ENCODE peak calls at places on chromosomes 7 and 10, in four cellular contexts. C is neuronal stem cell, Q is IMR-90, F is mesenchymal stem cell. O is an unnamed sample.

GRCh38 chr7:150371131-150371995 is 2.7 kb downstream of the REPIN1 start:
- DNase-seq in C (no peak), Q (no peak), F (no peak), O (peak)

GRCh38 chr10:121580276-121581116 is 17.7 kb downstream of the FGFR2 start:
- DNase-seq in C (no peak), Q (no peak), F (peak), O (peak)

GRCh38 chr7:125074141-125074540 is 144.5 kb upstream of the POT1 start:
- DNase-seq in C (no peak), Q (no peak), F (no peak), O (no peak)

GRCh38 chr10:100148353-100149211 is 37.2 kb downstream of the ERLIN1 start:
- DNase-seq in C (no peak), Q (peak), F (peak), O (no peak)

GRCh38 chr10:19977097-19977521 is 160.9 kb downstream of the PLXDC2 start:
- DNase-seq in C (no peak), Q (peak), F (peak), O (no peak)

GRCh38 chr10:103548581-103549348 is 55.3 kb downstream of the NEURL1 start:
- DNase-seq in C (no peak), Q (no peak), F (no peak), O (peak)

GRCh38 chr10:105187243-105187642 is 546.2 kb downstream of the SORCS3 start:
- DNase-seq in C (no peak), Q (no peak), F (no peak), O (no peak)

GRCh38 chr7:76403780-76404494 is 5.6 kb downstream of the SSC4D start:
- DNase-seq in C (no peak), Q (no peak), F (no peak), O (no peak)

GRCh38 chr10:124737708-124738107 is 6.5 kb downstream of the FAM53B start:
- DNase-seq in C (no peak), Q (no peak), F (no peak), O (no peak)

GRCh38 chr10:72740526-72740925 is 48.6 kb downstream of the MCU start:
- DNase-seq in C (no peak), Q (peak), F (peak), O (no peak)

GRCh38 chr10:47104786-47105385 is 193.7 kb downstream of the PTPN20 start:
- DNase-seq in C (no peak), Q (peak), F (no peak), O (no peak)

GRCh38 chr10:12780634-12781601 is 220.6 kb downstream of the CCDC3 start:
- DNase-seq in C (no peak), Q (peak), F (no peak), O (no peak)

DNA sequence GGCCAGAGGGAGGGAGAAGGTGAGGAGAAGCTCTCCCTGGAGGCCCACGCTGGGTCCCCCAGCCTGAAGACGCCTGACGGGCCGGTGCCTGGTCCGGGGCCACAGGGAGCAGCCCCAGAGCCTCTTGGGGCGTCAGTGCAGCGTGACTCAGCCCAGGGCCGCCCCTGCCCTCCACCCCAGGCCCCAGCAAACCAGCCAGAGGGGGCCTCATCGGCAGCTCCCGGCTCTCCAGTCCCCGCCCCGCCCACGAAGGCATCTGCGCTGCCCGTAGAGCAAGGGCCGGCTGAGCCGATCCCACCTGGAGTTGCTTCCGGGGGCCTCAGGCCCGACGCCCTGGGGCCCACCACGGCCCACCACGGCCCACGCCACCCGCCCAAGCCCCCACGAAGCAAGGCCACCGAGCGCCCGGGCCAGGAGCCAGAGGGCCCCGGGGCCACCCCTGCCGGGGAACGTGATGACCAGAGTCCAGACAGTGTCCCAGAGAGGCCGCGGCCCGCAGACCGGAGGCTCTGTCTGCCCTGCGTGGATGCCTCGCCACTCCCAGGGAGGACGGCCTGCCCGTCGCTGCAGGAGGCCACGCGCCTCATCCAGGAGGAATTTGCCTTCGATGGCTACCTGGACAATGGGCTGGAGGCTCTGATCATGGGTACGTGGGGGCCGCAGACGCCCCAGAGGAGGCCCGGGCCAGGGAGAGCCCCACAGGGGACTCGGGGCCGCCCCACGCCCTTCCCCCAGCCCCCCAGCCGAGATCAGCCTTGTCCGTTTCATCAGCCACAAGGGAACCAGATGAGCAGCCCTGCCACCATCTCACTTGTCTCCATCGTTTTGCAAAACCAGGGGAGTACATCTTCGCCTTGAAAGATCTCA is 31.2 kb upstream of the UTF1 start:
- DNase-seq in C (no peak), Q (no peak), F (no peak), O (no peak)
- H4K91ac ChIP-seq in C (no peak), Q (no peak), F (no peak), O (no peak)

GRCh38 chr7:148262721-148263229 is 327.8 kb upstream of the C7orf33 start:
- DNase-seq in C (peak), Q (peak), F (peak), O (peak)
- H4K91ac ChIP-seq in C (no peak), Q (no peak), F (no peak), O (no peak)

GRCh38 chr10:45154481-45154880 is 153.8 kb downstream of the ZNF22 start:
- DNase-seq in C (no peak), Q (peak), F (no peak), O (no peak)

GRCh38 chr10:45151467-45152214 is 150.9 kb downstream of the ZNF22 start:
- DNase-seq in C (no peak), Q (no peak), F (no peak), O (no peak)

GRCh38 chr10:45155784-45156183 is 155.1 kb downstream of the ZNF22 start:
- DNase-seq in C (no peak), Q (no peak), F (no peak), O (peak)

GRCh38 chr10:45150997-45151396 is 150.3 kb downstream of the ZNF22 start:
- DNase-seq in C (no peak), Q (no peak), F (no peak), O (no peak)

DNA sequence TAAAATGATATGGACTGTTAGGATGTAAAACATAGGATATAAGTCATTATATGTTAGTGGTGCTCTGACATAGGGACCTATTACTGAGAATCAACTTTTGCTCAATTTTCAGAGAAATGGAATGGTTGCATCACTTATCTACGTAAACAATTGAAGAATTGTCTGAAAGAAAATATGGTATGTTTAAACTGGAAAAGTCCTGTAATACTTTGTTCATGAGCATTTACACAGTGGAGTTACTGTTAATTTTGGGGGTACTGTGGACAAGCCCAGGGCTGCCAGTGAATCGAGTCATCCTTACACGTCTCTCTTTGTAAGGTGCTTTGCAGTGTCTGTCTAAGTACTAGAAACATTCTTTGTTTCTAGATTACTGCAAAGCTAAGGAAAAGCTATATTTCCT is 152.0 kb downstream of the ZNF22 start:
- DNase-seq in C (no peak), Q (peak), F (no peak), O (no peak)
- H4K91ac ChIP-seq in C (no peak), Q (no peak), F (no peak), O (no peak)

GRCh38 chr10:42782446-42783180 is at the start of gene BMS1:
- DNase-seq in C (peak), Q (peak), F (peak), O (peak)
- H4K91ac ChIP-seq in C (no peak), Q (peak), F (peak), O (no peak)